ENCODE peak calls at places on chromosomes 3 and 15, in eight cellular contexts. C is activated CD8-positive, alpha-beta memory T cell treated with anti-CD3 and anti-CD28 coated beads for 48 hours; B is B cell; T is NCI-H345; Y is hypothalamus; M is GM12865; L is mesothelial cell of epicardium; O is NCI-H2171 treated with DMSO at 0.1 percent for 48 hours. R is an unnamed sample.

GRCh38 chr3:16906679-16907078 is 21.9 kb downstream of the PLCL2 start:
- DNase-seq in C (no peak), B (no peak), T (peak; percentile 22), Y (no peak), M (peak; percentile 61), L (no peak), O (peak; percentile 34), R (no peak)

GRCh38 chr15:93587046-93587445 is 498.0 kb upstream of the RGMA start:
- DNase-seq in C (no peak), B (no peak), T (no peak), Y (no peak), M (no peak), L (no peak), O (peak; percentile 61), R (no peak)

GRCh38 chr3:171851685-171852084 is 8.5 kb downstream of the TMEM212 start:
- DNase-seq in C (no peak), B (no peak), T (no peak), Y (no peak), M (no peak), L (no peak), O (no peak), R (no peak)

GRCh38 chr3:166284994-166285393 is 447.8 kb upstream of the BCHE start:
- DNase-seq in C (no peak), B (no peak), T (no peak), Y (no peak), M (no peak), L (no peak), O (no peak), R (no peak)

GRCh38 chr3:119918992-119919933 is 137.4 kb downstream of the NR1I2 start:
- DNase-seq in C (no peak), B (no peak), T (no peak), Y (no peak), M (no peak), L (no peak), O (no peak), R (no peak)

GRCh38 chr15:43872416-43873020 is 45.7 kb downstream of the WDR76 start:
- DNase-seq in C (no peak), B (peak; percentile 37), T (peak; percentile 15), Y (peak; percentile 68), M (peak; percentile 54), L (no peak), O (peak; percentile 63), R (peak; percentile 90)

GRCh38 chr15:48645558-48646330 is at the start of gene FBN1:
- DNase-seq in C (peak; percentile 9), B (peak; percentile 9), T (no peak), Y (peak; percentile 88), M (peak; percentile 90), L (peak; percentile 47), O (peak; percentile 12), R (peak; percentile 78)

GRCh38 chr3:24519368-24520100 is 24.9 kb upstream of the THRB start:
- DNase-seq in C (no peak), B (no peak), T (no peak), Y (no peak), M (peak; percentile 52), L (no peak), O (no peak), R (peak; percentile 55)

GRCh38 chr3:33417051-33417673 is 23.0 kb downstream of the UBP1 start:
- DNase-seq in C (no peak), B (no peak), T (no peak), Y (no peak), M (no peak), L (no peak), O (no peak), R (no peak)

GRCh38 chr3:158842946-158843345 is 41.1 kb downstream of the MFSD1 start:
- DNase-seq in C (no peak), B (no peak), T (no peak), Y (no peak), M (no peak), L (no peak), O (no peak), R (no peak)

GRCh38 chr3:6799264-6799915 is 61.5 kb upstream of the GRM7 start:
- DNase-seq in C (no peak), B (peak; percentile 53), T (peak; percentile 8), Y (peak; percentile 3), M (peak; percentile 78), L (no peak), O (no peak), R (peak; percentile 36)

GRCh38 chr15:91885714-91886265 is 32.3 kb downstream of the SLCO3A1 start:
- DNase-seq in C (no peak), B (no peak), T (no peak), Y (no peak), M (no peak), L (no peak), O (no peak), R (no peak)

GRCh38 chr3:23644741-23645140 is 161.0 kb upstream of the UBE2E1 start:
- DNase-seq in C (no peak), B (no peak), T (no peak), Y (no peak), M (no peak), L (no peak), O (no peak), R (no peak)

GRCh38 chr3:103950676-103951075 is 1416.0 kb upstream of the ALCAM start:
- DNase-seq in C (no peak), B (no peak), T (no peak), Y (no peak), M (no peak), L (no peak), O (no peak), R (no peak)

GRCh38 chr3:135155791-135156190 is 360.7 kb downstream of the EPHB1 start:
- DNase-seq in C (no peak), B (no peak), T (no peak), Y (no peak), M (no peak), L (no peak), O (no peak), R (no peak)

GRCh38 chr15:38651328-38652038 is 86.9 kb upstream of the RASGRP1 start:
- DNase-seq in C (no peak), B (peak; percentile 58), T (no peak), Y (no peak), M (peak; percentile 45), L (no peak), O (no peak), R (no peak)

GRCh38 chr3:65902304-65902793 is 136.4 kb downstream of the MAGI1 start:
- DNase-seq in C (no peak), B (no peak), T (peak; percentile 30), Y (no peak), M (peak; percentile 4), L (peak; percentile 22), O (no peak), R (no peak)

GRCh38 chr3:106797461-106797860 is 579.8 kb upstream of the CCDC54 start:
- DNase-seq in C (no peak), B (no peak), T (no peak), Y (no peak), M (no peak), L (no peak), O (no peak), R (no peak)

GRCh38 chr3:12869025-12869695 is 27.8 kb upstream of the RPL32 start:
- DNase-seq in C (no peak), B (peak; percentile 56), T (no peak), Y (no peak), M (peak; percentile 42), L (peak; percentile 63), O (no peak), R (no peak)

GRCh38 chr3:61715886-61716527 is 154.6 kb downstream of the PTPRG start:
- DNase-seq in C (no peak), B (no peak), T (peak; percentile 88), Y (no peak), M (no peak), L (no peak), O (no peak), R (no peak)

GRCh38 chr15:60871152-60871551 is 357.9 kb downstream of the RORA start:
- DNase-seq in C (no peak), B (no peak), T (no peak), Y (no peak), M (no peak), L (no peak), O (no peak), R (no peak)

GRCh38 chr3:194204036-194204792 is 68.3 kb downstream of the HES1 start:
- DNase-seq in C (no peak), B (peak; percentile 47), T (peak; percentile 45), Y (no peak), M (no peak), L (no peak), O (peak; percentile 49), R (no peak)

GRCh38 chr3:190718097-190718496 is 144.4 kb downstream of the GMNC start:
- DNase-seq in C (no peak), B (no peak), T (no peak), Y (no peak), M (no peak), L (no peak), O (no peak), R (no peak)

GRCh38 chr3:102174312-102174712 is 260.5 kb upstream of the ZPLD1 start:
- DNase-seq in C (no peak), B (no peak), T (no peak), Y (no peak), M (no peak), L (no peak), O (no peak), R (no peak)

GRCh38 chr15:41996376-41996775 is 24.0 kb upstream of the EHD4 start:
- DNase-seq in C (no peak), B (no peak), T (no peak), Y (no peak), M (no peak), L (no peak), O (no peak), R (no peak)

GRCh38 chr3:125054436-125055164 is 1.2 kb downstream of the HEG1 start:
- DNase-seq in C (no peak), B (peak; percentile 42), T (no peak), Y (no peak), M (peak; percentile 85), L (no peak), O (no peak), R (peak; percentile 59)

GRCh38 chr3:107124885-107125284 is 252.4 kb upstream of the CCDC54 start:
- DNase-seq in C (no peak), B (no peak), T (no peak), Y (peak; percentile 14), M (no peak), L (no peak), O (no peak), R (no peak)

GRCh38 chr3:105762749-105763673 is 105.8 kb downstream of the CBLB start:
- DNase-seq in C (no peak), B (no peak), T (no peak), Y (no peak), M (no peak), L (no peak), O (no peak), R (no peak)